ENCODE peak calls at places on chromosomes 6 and 20, in six cellular contexts. One of them, this sample, is unnamed.

GRCh38 chr6:140441256-140441655 is 1066.8 kb upstream of the CITED2 start:
- DNase-seq in IMR-90: peak; percentile 63
- DNase-seq in neuronal stem cell: peak; percentile 48
- DNase-seq in mesenchymal stem cell: peak; percentile 83
- DNase-seq in mesendoderm: peak; percentile 90
- DNase-seq in H1: no peak
- DNase-seq in this sample: peak; percentile 77

GRCh38 chr6:93416575-93417420 is 2.6 kb downstream of the EPHA7 start:
- DNase-seq in IMR-90: no peak
- DNase-seq in neuronal stem cell: peak; percentile 58
- DNase-seq in mesendoderm: peak; percentile 67
- DNase-seq in mesenchymal stem cell: peak; percentile 72
- DNase-seq in H1: no peak
- DNase-seq in this sample: no peak

GRCh38 chr6:148265058-148265457 is 77.6 kb upstream of the SASH1 start:
- DNase-seq in IMR-90: no peak
- DNase-seq in neuronal stem cell: no peak
- DNase-seq in mesendoderm: peak; percentile 80
- DNase-seq in mesenchymal stem cell: no peak
- DNase-seq in H1: no peak
- DNase-seq in this sample: peak; percentile 64

GRCh38 chr6:165939601-165940290 is 227.9 kb downstream of the TBXT start:
- DNase-seq in mesendoderm: no peak
- DNase-seq in neuronal stem cell: no peak
- DNase-seq in H1: no peak
- DNase-seq in IMR-90: no peak
- DNase-seq in mesenchymal stem cell: no peak
- DNase-seq in this sample: peak; percentile 78

GRCh38 chr6:108961077-108961476 is 112.9 kb downstream of the ARMC2 start:
- DNase-seq in mesenchymal stem cell: no peak
- DNase-seq in mesendoderm: no peak
- DNase-seq in H1: no peak
- DNase-seq in IMR-90: no peak
- DNase-seq in neuronal stem cell: no peak
- DNase-seq in this sample: no peak

GRCh38 chr6:26420607-26421235 is 18.6 kb downstream of the BTN3A1 start:
- DNase-seq in IMR-90: peak; percentile 42
- DNase-seq in H1: no peak
- DNase-seq in mesendoderm: peak; percentile 85
- DNase-seq in neuronal stem cell: peak; percentile 9
- DNase-seq in mesenchymal stem cell: peak; percentile 78
- DNase-seq in this sample: peak; percentile 71

GRCh38 chr20:58004900-58005299 is 223.6 kb downstream of the ANKRD60 start:
- DNase-seq in H1: no peak
- DNase-seq in mesenchymal stem cell: no peak
- DNase-seq in mesendoderm: no peak
- DNase-seq in IMR-90: no peak
- DNase-seq in neuronal stem cell: no peak
- DNase-seq in this sample: no peak

GRCh38 chr6:108027594-108027993 is 46.9 kb downstream of the OSTM1 start:
- DNase-seq in neuronal stem cell: no peak
- DNase-seq in mesenchymal stem cell: no peak
- DNase-seq in mesendoderm: peak; percentile 13
- DNase-seq in IMR-90: peak; percentile 9
- DNase-seq in H1: no peak
- DNase-seq in this sample: no peak

GRCh38 chr6:55388161-55388560 is 60.9 kb downstream of the GFRAL start:
- DNase-seq in mesendoderm: no peak
- DNase-seq in mesenchymal stem cell: peak; percentile 81
- DNase-seq in neuronal stem cell: no peak
- DNase-seq in H1: no peak
- DNase-seq in IMR-90: peak; percentile 88
- DNase-seq in this sample: no peak

GRCh38 chr6:16747232-16748027 is 13.8 kb downstream of the ATXN1 start:
- DNase-seq in H1: no peak
- DNase-seq in IMR-90: peak; percentile 85
- DNase-seq in mesendoderm: no peak
- DNase-seq in mesenchymal stem cell: peak; percentile 85
- DNase-seq in neuronal stem cell: no peak
- DNase-seq in this sample: peak; percentile 42

GRCh38 chr6:162778603-162779002 is 50.8 kb downstream of the PACRG start:
- DNase-seq in IMR-90: no peak
- DNase-seq in mesendoderm: no peak
- DNase-seq in mesenchymal stem cell: no peak
- DNase-seq in H1: no peak
- DNase-seq in neuronal stem cell: no peak
- DNase-seq in this sample: no peak

GRCh38 chr6:35911871-35912653 is 8.8 kb downstream of the SRPK1 start:
- DNase-seq in neuronal stem cell: no peak
- DNase-seq in IMR-90: peak; percentile 79
- DNase-seq in mesendoderm: no peak
- DNase-seq in H1: no peak
- DNase-seq in mesenchymal stem cell: no peak
- DNase-seq in this sample: no peak
- H3K36me3 ChIP-seq in neuronal stem cell: peaks cover 89% of the 10 kb centered on the region
- H3K36me3 ChIP-seq in IMR-90: peaks cover 18% of the 10 kb centered on the region
- H3K36me3 ChIP-seq in mesendoderm: peaks cover 4% of the 10 kb centered on the region
- H3K36me3 ChIP-seq in H1: peaks cover 13% of the 10 kb centered on the region
- H3K36me3 ChIP-seq in mesenchymal stem cell: peaks cover 27% of the 10 kb centered on the region
- H3K36me3 ChIP-seq in this sample: peaks cover 28% of the 10 kb centered on the region

GRCh38 chr6:113969888-113970807 is 800 bp downstream of the HDAC2 start:
- DNase-seq in mesenchymal stem cell: peak; percentile 64
- DNase-seq in IMR-90: peak; percentile 35
- DNase-seq in mesendoderm: peak; percentile 80
- DNase-seq in neuronal stem cell: peak; percentile 58
- DNase-seq in H1: no peak
- DNase-seq in this sample: peak; percentile 51
- H2AK5ac ChIP-seq in mesenchymal stem cell: peak overlapping the region; percentile 58
- H2AK5ac ChIP-seq in IMR-90: peak overlapping the region; percentile 48
- H2AK5ac ChIP-seq in mesendoderm: no peak overlapping the region
- H2AK5ac ChIP-seq in neuronal stem cell: peak overlapping the region; percentile 98
- H2AK5ac ChIP-seq in H1: peak overlapping the region; percentile 33
- H2AK5ac ChIP-seq in this sample: peak overlapping the region; percentile 0

GRCh38 chr6:87660226-87660886 is 41.7 kb downstream of the AKIRIN2 start:
- DNase-seq in neuronal stem cell: no peak
- DNase-seq in mesenchymal stem cell: peak; percentile 82
- DNase-seq in H1: no peak
- DNase-seq in IMR-90: peak; percentile 83
- DNase-seq in mesendoderm: no peak
- DNase-seq in this sample: peak; percentile 30
- H3K36me3 ChIP-seq in neuronal stem cell: peaks cover 83% of the 10 kb centered on the region
- H3K36me3 ChIP-seq in mesenchymal stem cell: peaks cover 3% of the 10 kb centered on the region
- H3K36me3 ChIP-seq in H1: peaks cover 6% of the 10 kb centered on the region
- H3K36me3 ChIP-seq in IMR-90: peaks cover 2% of the 10 kb centered on the region
- H3K36me3 ChIP-seq in mesendoderm: no peaks in the 10 kb centered on the region
- H3K36me3 ChIP-seq in this sample: peaks cover 3% of the 10 kb centered on the region

GRCh38 chr6:127483399-127484055 is 24.3 kb upstream of the KIAA0408 start:
- DNase-seq in H1: peak; percentile 51
- DNase-seq in neuronal stem cell: no peak
- DNase-seq in mesenchymal stem cell: no peak
- DNase-seq in IMR-90: no peak
- DNase-seq in mesendoderm: peak; percentile 21
- DNase-seq in this sample: no peak
- H2AK5ac ChIP-seq in H1: peak overlapping the region; percentile 69
- H2AK5ac ChIP-seq in neuronal stem cell: no peak overlapping the region
- H2AK5ac ChIP-seq in mesenchymal stem cell: no peak overlapping the region
- H2AK5ac ChIP-seq in IMR-90: peak overlapping the region; percentile 57
- H2AK5ac ChIP-seq in mesendoderm: no peak overlapping the region
- H2AK5ac ChIP-seq in this sample: no peak overlapping the region

GRCh38 chr6:44782198-44782597 is 394.7 kb downstream of the CDC5L start:
- DNase-seq in mesendoderm: no peak
- DNase-seq in mesenchymal stem cell: no peak
- DNase-seq in IMR-90: no peak
- DNase-seq in neuronal stem cell: no peak
- DNase-seq in H1: no peak
- DNase-seq in this sample: no peak
- H3K36me3 ChIP-seq in mesendoderm: no peaks in the 10 kb centered on the region
- H3K36me3 ChIP-seq in mesenchymal stem cell: no peaks in the 10 kb centered on the region
- H3K36me3 ChIP-seq in IMR-90: no peaks in the 10 kb centered on the region
- H3K36me3 ChIP-seq in neuronal stem cell: no peaks in the 10 kb centered on the region
- H3K36me3 ChIP-seq in H1: no peaks in the 10 kb centered on the region
- H3K36me3 ChIP-seq in this sample: no peaks in the 10 kb centered on the region

GRCh38 chr6:123016431-123017110 is 20.5 kb downstream of the CLVS2 start:
- DNase-seq in IMR-90: no peak
- DNase-seq in H1: no peak
- DNase-seq in neuronal stem cell: peak; percentile 26
- DNase-seq in mesenchymal stem cell: no peak
- DNase-seq in mesendoderm: no peak
- DNase-seq in this sample: no peak
- H2AK5ac ChIP-seq in IMR-90: no peak overlapping the region
- H2AK5ac ChIP-seq in H1: no peak overlapping the region
- H2AK5ac ChIP-seq in neuronal stem cell: no peak overlapping the region
- H2AK5ac ChIP-seq in mesenchymal stem cell: no peak overlapping the region
- H2AK5ac ChIP-seq in mesendoderm: no peak overlapping the region
- H2AK5ac ChIP-seq in this sample: no peak overlapping the region